ENCODE peak calls at places on chromosomes 13 and 19, in five cellular contexts. D, X, L, B and K are unnamed samples.

GRCh38 chr13:76715043-76715442 is 171.2 kb downstream of the KCTD12 start:
- DNase-seq in D (no peak), X (no peak), L (no peak), B (no peak), K (no peak)

GRCh38 chr13:35744566-35745203 is 268.2 kb upstream of the MAB21L1 start:
- DNase-seq in D (no peak), X (no peak), L (no peak), B (no peak), K (no peak)

GRCh38 chr19:31232871-31233270 is 116.4 kb downstream of the TSHZ3 start:
- DNase-seq in D (no peak), X (no peak), L (no peak), B (no peak), K (no peak)

GRCh38 chr13:75372517-75372916 is 109.5 kb downstream of the TBC1D4 start:
- DNase-seq in D (no peak), X (peak; percentile 20), L (no peak), B (peak; percentile 56), K (no peak)

GRCh38 chr13:50378513-50378970 is 363.3 kb downstream of the KCNRG start:
- DNase-seq in D (no peak), X (no peak), L (no peak), B (no peak), K (no peak)

GRCh38 chr13:27728271-27728670 is 64.0 kb upstream of the GSX1 start:
- DNase-seq in D (no peak), X (no peak), L (no peak), B (no peak), K (no peak)

GRCh38 chr19:4284176-4284958 is 5.3 kb downstream of the SHD start:
- DNase-seq in D (no peak), X (peak; percentile 23), L (peak; percentile 77), B (no peak), K (no peak)

GRCh38 chr19:27972291-27973040 is 1240.5 kb downstream of the UQCRFS1 start:
- DNase-seq in D (no peak), X (peak; percentile 12), L (no peak), B (no peak), K (no peak)

GRCh38 chr13:76792680-76793334 is 93.4 kb downstream of the KCTD12 start:
- DNase-seq in D (no peak), X (no peak), L (no peak), B (no peak), K (no peak)

GRCh38 chr13:47932953-47933687 is 68.0 kb downstream of the SUCLA2 start:
- DNase-seq in D (no peak), X (no peak), L (no peak), B (no peak), K (no peak)

GRCh38 chr13:31545616-31546015 is 193.7 kb upstream of the RXFP2 start:
- DNase-seq in D (no peak), X (no peak), L (no peak), B (no peak), K (no peak)

GRCh38 chr19:56347163-56347778 is 32.6 kb upstream of the ZSCAN5A start:
- DNase-seq in D (no peak), X (no peak), L (no peak), B (no peak), K (no peak)

GRCh38 chr19:56594446-56594782 is 688 bp upstream of the ZNF71 start:
- DNase-seq in D (no peak), X (no peak), L (no peak), B (no peak), K (no peak)

GRCh38 chr13:40911341-40911740 is 107.8 kb downstream of the ELF1 start:
- DNase-seq in D (no peak), X (no peak), L (no peak), B (no peak), K (no peak)

GRCh38 chr13:99384468-99384867 is 77.3 kb upstream of the GPR183 start:
- DNase-seq in D (no peak), X (no peak), L (no peak), B (no peak), K (peak; percentile 86)

GRCh38 chr13:46908511-46908910 is 11.7 kb upstream of the HTR2A start:
- DNase-seq in D (no peak), X (no peak), L (no peak), B (no peak), K (no peak)

GRCh38 chr13:59742467-59742866 is 421.3 kb downstream of the DIAPH3 start:
- DNase-seq in D (no peak), X (no peak), L (no peak), B (no peak), K (no peak)

GRCh38 chr13:66405908-66406802 is 824.0 kb downstream of the PCDH9 start:
- DNase-seq in D (no peak), X (no peak), L (no peak), B (no peak), K (no peak)

GRCh38 chr19:54452626-54453025 is 3.6 kb downstream of the LENG8 start:
- DNase-seq in D (no peak), X (no peak), L (no peak), B (no peak), K (no peak)

GRCh38 chr13:24341439-24341838 is 32.1 kb downstream of the C1QTNF9 start:
- DNase-seq in D (no peak), X (no peak), L (peak; percentile 19), B (no peak), K (no peak)

GRCh38 chr13:110702089-110702488 is 3.8 kb downstream of the CARS2 start:
- DNase-seq in D (no peak), X (no peak), L (no peak), B (no peak), K (no peak)

GRCh38 chr13:110706570-110707378 is 858 bp upstream of the CARS2 start:
- DNase-seq in D (no peak), X (no peak), L (no peak), B (no peak), K (no peak)

GRCh38 chr13:110705826-110706569 is at the start of gene CARS2:
- DNase-seq in D (peak; percentile 88), X (peak; percentile 98), L (peak; percentile 94), B (peak; percentile 98), K (peak; percentile 83)

GRCh38 chr13:110702591-110703526 is 3.1 kb downstream of the CARS2 start:
- DNase-seq in D (no peak), X (no peak), L (no peak), B (no peak), K (no peak)

DNA sequence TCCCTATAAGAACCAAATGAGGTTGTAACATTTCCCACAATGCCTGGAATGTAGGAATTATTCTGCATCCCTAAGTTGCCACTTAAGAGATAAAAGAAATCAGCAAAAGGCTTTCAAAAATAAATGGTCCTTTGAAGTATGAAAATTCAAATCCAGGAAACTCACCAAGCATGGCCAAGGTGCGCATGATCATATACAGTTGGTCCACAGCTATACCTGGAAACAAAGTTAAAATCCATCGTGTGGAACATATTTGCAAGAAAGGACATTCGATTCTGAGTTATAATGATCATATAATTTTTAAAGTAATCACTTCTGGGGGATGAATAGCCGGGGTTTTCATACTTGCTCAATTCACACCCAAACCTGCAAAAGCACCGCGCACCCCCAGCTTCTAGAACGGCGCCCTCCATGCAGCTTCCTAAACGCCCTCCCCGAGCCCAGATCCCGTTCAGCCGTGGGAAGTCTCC is 525 bp downstream of the CARS2 start:
- DNase-seq in D (no peak), X (no peak), L (no peak), B (no peak), K (no peak)
- H3K27ac ChIP-seq in D (peak overlapping the region; percentile 74), X (no peak overlapping the region), L (peak overlapping the region; percentile 78), B (peak overlapping the region; percentile 70), K (peak overlapping the region; percentile 35)

GRCh38 chr19:47729468-47729798 is 15.9 kb upstream of the NOP53 start:
- DNase-seq in D (no peak), X (peak; percentile 93), L (peak; percentile 79), B (no peak), K (no peak)

GRCh38 chr19:47729799-47730520 is 15.4 kb upstream of the NOP53 start:
- DNase-seq in D (no peak), X (peak; percentile 91), L (no peak), B (peak; percentile 35), K (no peak)

GRCh38 chr19:47726467-47726866 is 13.2 kb downstream of the EHD2 start:
- DNase-seq in D (no peak), X (no peak), L (no peak), B (no peak), K (no peak)

GRCh38 chr19:47730910-47731309 is 14.4 kb upstream of the NOP53 start:
- DNase-seq in D (no peak), X (no peak), L (no peak), B (no peak), K (no peak)

DNA sequence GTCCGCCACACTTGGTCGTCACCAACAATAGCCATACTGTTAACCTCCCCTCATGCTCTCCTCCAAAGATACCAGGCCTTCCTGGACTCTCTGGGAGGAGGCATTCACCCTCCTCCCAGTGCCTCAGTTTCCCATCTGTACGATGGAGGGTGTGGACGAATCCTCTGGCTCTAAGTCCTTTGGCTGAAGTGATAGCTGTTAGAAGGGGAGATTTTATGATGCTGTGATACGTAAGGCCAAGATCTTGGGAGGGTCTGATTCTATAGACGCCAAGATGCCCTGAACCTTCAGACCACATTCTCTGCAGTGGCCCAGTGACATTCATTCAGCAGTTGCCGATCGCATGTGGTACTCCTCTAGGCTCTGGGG is 14.8 kb upstream of the NOP53 start:
- DNase-seq in D (no peak), X (no peak), L (no peak), B (no peak), K (no peak)
- H3K27ac ChIP-seq in D (no peak overlapping the region), X (peak overlapping the region; percentile 69), L (peak overlapping the region; percentile 98), B (no peak overlapping the region), K (no peak overlapping the region)

GRCh38 chr19:18859676-18860301 is 28.0 kb downstream of the UPF1 start:
- DNase-seq in D (no peak), X (no peak), L (no peak), B (no peak), K (no peak)

GRCh38 chr19:18860725-18861124 is 29.0 kb downstream of the UPF1 start:
- DNase-seq in D (no peak), X (no peak), L (no peak), B (no peak), K (no peak)

GRCh38 chr19:18861917-18862316 is 30.2 kb downstream of the UPF1 start:
- DNase-seq in D (no peak), X (no peak), L (no peak), B (no peak), K (no peak)

GRCh38 chr19:18860302-18860700 is 28.5 kb downstream of the UPF1 start:
- DNase-seq in D (no peak), X (no peak), L (no peak), B (no peak), K (no peak)

GRCh38 chr19:18861235-18861634 is 29.5 kb downstream of the UPF1 start:
- DNase-seq in D (no peak), X (no peak), L (no peak), B (no peak), K (no peak)
- H3K27ac ChIP-seq in D (no peak overlapping the region), X (no peak overlapping the region), L (no peak overlapping the region), B (no peak overlapping the region), K (no peak overlapping the region)

DNA sequence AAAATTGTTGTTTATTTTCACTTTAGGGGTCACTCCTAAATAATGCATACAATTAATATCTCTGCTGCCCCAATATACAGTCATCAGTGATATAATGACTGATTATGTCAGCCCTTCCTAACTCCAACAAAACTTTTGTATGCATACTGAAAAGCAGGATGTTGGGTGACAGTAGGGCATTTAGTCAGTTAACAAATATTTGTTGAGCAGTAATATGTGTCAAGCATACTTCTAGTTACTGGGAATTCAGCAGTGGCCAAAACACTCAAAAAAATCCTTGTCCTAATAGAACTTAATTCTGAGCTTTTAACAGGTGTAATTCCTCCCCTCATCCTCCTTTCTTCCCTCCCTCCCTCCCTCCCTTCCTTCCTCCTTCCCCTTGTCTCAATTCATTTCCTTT is 560.7 kb upstream of the KLHL1 start:
- DNase-seq in D (no peak), X (no peak), L (no peak), B (no peak), K (no peak)
- H3K27ac ChIP-seq in D (no peak overlapping the region), X (no peak overlapping the region), L (no peak overlapping the region), B (no peak overlapping the region), K (no peak overlapping the region)